ENCODE peak calls at places on chromosomes 3 and 15, in four cellular contexts. One of them, this sample, is unnamed.

GRCh38 chr3:100880845-100881244 is 112.4 kb downstream of the ABI3BP start:
- DNase-seq in A549: no peak
- DNase-seq in fibroblast of villous mesenchyme: no peak
- DNase-seq in stomach: no peak
- DNase-seq in this sample: peak; percentile 67

GRCh38 chr15:52103217-52104207 is 9.1 kb downstream of the BCL2L10 start:
- DNase-seq in A549: peak; percentile 79
- DNase-seq in stomach: no peak
- DNase-seq in fibroblast of villous mesenchyme: peak; percentile 96
- DNase-seq in this sample: peak; percentile 93

GRCh38 chr3:10334461-10334860 is 13.5 kb upstream of the SEC13 start:
- DNase-seq in fibroblast of villous mesenchyme: no peak
- DNase-seq in stomach: no peak
- DNase-seq in A549: peak; percentile 40
- DNase-seq in this sample: peak; percentile 62

GRCh38 chr3:9778102-9778501 is 8.4 kb upstream of the CAMK1 start:
- DNase-seq in fibroblast of villous mesenchyme: peak; percentile 28
- DNase-seq in stomach: no peak
- DNase-seq in A549: no peak
- DNase-seq in this sample: peak; percentile 76

GRCh38 chr3:114498779-114499370 is 205.0 kb downstream of the TIGIT start:
- DNase-seq in fibroblast of villous mesenchyme: peak; percentile 74
- DNase-seq in stomach: no peak
- DNase-seq in A549: peak; percentile 87
- DNase-seq in this sample: peak; percentile 65

GRCh38 chr3:146020969-146021368 is 140.0 kb downstream of the PLOD2 start:
- DNase-seq in A549: no peak
- DNase-seq in fibroblast of villous mesenchyme: no peak
- DNase-seq in stomach: no peak
- DNase-seq in this sample: no peak

GRCh38 chr3:72830452-72831217 is 17.6 kb downstream of the SHQ1 start:
- DNase-seq in stomach: no peak
- DNase-seq in A549: no peak
- DNase-seq in fibroblast of villous mesenchyme: no peak
- DNase-seq in this sample: peak; percentile 45

GRCh38 chr3:182937293-182938051 is 42.9 kb downstream of the DCUN1D1 start:
- DNase-seq in fibroblast of villous mesenchyme: peak; percentile 39
- DNase-seq in A549: no peak
- DNase-seq in stomach: no peak
- DNase-seq in this sample: no peak

GRCh38 chr3:143716731-143717130 is 131.5 kb downstream of the SLC9A9 start:
- DNase-seq in fibroblast of villous mesenchyme: no peak
- DNase-seq in A549: no peak
- DNase-seq in stomach: no peak
- DNase-seq in this sample: no peak

GRCh38 chr3:96779810-96780209 is 34.6 kb upstream of the EPHA6 start:
- DNase-seq in A549: no peak
- DNase-seq in stomach: no peak
- DNase-seq in fibroblast of villous mesenchyme: no peak
- DNase-seq in this sample: no peak
- TF ChIP-seq CTCF in A549: no peak
- TF ChIP-seq CTCF in stomach: no peak
- TF ChIP-seq CTCF in fibroblast of villous mesenchyme: no peak
- TF ChIP-seq CTCF in this sample: no peak

DNA sequence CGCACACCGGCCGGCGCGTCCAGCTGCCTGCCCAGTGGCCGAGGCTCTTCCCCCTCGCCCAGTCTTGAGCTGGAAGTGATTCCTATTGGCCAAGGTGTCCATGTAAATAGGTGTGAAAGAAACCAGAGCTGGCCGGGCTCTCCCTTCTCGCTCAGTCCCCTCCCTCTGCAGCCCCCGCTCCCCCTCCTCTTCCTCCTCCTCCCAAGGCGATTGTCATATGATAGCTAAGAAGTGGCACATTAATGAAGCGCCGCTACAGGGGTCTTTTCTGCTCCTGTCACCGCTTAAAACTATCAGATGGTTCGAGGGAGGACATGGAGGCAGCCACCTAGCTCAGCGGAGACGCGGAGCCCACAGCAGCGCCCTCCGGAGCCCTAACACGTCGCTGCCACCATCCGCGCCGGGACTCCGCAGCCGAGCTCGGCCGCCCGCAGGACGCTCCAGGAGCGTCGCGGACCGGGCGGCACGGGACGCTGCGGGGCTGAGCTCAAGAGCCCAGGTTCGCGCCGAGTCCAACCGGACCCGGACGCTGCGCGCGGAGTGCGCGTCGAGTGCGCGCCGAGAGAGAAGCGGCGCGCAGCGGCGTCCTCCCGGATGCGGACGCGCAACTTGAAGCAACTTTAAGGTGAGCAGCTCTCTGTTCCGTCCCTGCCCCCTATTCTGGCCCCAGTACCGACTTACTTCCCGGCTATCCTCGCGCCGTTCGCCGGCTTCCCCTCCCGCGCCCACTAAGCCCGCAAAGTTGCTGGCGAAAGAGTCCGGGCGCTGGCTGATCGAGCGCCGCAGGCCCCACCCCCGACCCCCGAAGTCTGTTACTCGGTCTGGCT is at the start of gene FOXB1:
- DNase-seq in stomach: no peak
- DNase-seq in fibroblast of villous mesenchyme: no peak
- DNase-seq in A549: no peak
- DNase-seq in this sample: no peak
- H3K4me3 ChIP-seq in stomach: peak within 1 kb of the TSS; percentile 61
- H3K4me3 ChIP-seq in fibroblast of villous mesenchyme: no peak within 1 kb of the TSS
- H3K4me3 ChIP-seq in A549: peak within 1 kb of the TSS; percentile 47
- H3K4me3 ChIP-seq in this sample: peak within 1 kb of the TSS; percentile 15

GRCh38 chr3:123102249-123102648 is 35.4 kb downstream of the PDIA5 start:
- DNase-seq in stomach: no peak
- DNase-seq in A549: no peak
- DNase-seq in fibroblast of villous mesenchyme: no peak
- DNase-seq in this sample: no peak

GRCh38 chr3:123100192-123100776 is 33.5 kb downstream of the PDIA5 start:
- DNase-seq in stomach: no peak
- DNase-seq in fibroblast of villous mesenchyme: no peak
- DNase-seq in A549: no peak
- DNase-seq in this sample: no peak

GRCh38 chr3:123105201-123106189 is 38.7 kb downstream of the PDIA5 start:
- DNase-seq in fibroblast of villous mesenchyme: no peak
- DNase-seq in A549: no peak
- DNase-seq in stomach: no peak
- DNase-seq in this sample: no peak

GRCh38 chr3:123102826-123103225 is 36.0 kb downstream of the PDIA5 start:
- DNase-seq in stomach: no peak
- DNase-seq in fibroblast of villous mesenchyme: no peak
- DNase-seq in A549: no peak
- DNase-seq in this sample: no peak

GRCh38 chr3:123104550-123104949 is 37.7 kb downstream of the PDIA5 start:
- DNase-seq in A549: peak; percentile 26
- DNase-seq in fibroblast of villous mesenchyme: peak; percentile 91
- DNase-seq in stomach: no peak
- DNase-seq in this sample: peak; percentile 79
- TF ChIP-seq CTCF in A549: no peak
- TF ChIP-seq CTCF in fibroblast of villous mesenchyme: no peak
- TF ChIP-seq CTCF in stomach: no peak
- TF ChIP-seq CTCF in this sample: no peak

GRCh38 chr3:34106879-34107278 is 308.4 kb downstream of the PDCD6IP start:
- DNase-seq in fibroblast of villous mesenchyme: peak; percentile 3
- DNase-seq in A549: peak; percentile 27
- DNase-seq in stomach: peak; percentile 43
- DNase-seq in this sample: no peak
- H3K4me3 ChIP-seq in fibroblast of villous mesenchyme: no peak overlapping the region
- H3K4me3 ChIP-seq in A549: no peak overlapping the region
- H3K4me3 ChIP-seq in stomach: no peak overlapping the region
- H3K4me3 ChIP-seq in this sample: no peak overlapping the region

GRCh38 chr15:26790118-26790517 is 17.3 kb upstream of the GABRB3 start:
- DNase-seq in fibroblast of villous mesenchyme: no peak
- DNase-seq in A549: peak; percentile 5
- DNase-seq in stomach: no peak
- DNase-seq in this sample: no peak
- TF ChIP-seq CTCF in fibroblast of villous mesenchyme: no peak
- TF ChIP-seq CTCF in A549: no peak
- TF ChIP-seq CTCF in stomach: no peak
- TF ChIP-seq CTCF in this sample: no peak